ENCODE peak calls at places on chromosomes 13 and 19, in six cellular contexts. O is right cardiac atrium, B is mammary epithelial cell, S is sigmoid colon, F is astrocyte, A is dorsolateral prefrontal cortex. X is an unnamed sample.

GRCh38 chr13:48749699-48750473 is 96.2 kb downstream of the CYSLTR2 start:
- DNase-seq in O (peak; percentile 87), B (peak; percentile 99), S (peak; percentile 94), F (peak; percentile 96), A (peak; percentile 45), X (peak; percentile 66)

GRCh38 chr13:72504026-72504925 is 223.2 kb downstream of the MZT1 start:
- DNase-seq in O (no peak), B (no peak), S (no peak), F (peak; percentile 81), A (no peak), X (no peak)

GRCh38 chr19:14113762-14114414 is 3.7 kb downstream of the PRKACA start:
- DNase-seq in O (peak; percentile 76), B (no peak), S (no peak), F (no peak), A (no peak), X (peak; percentile 61)

GRCh38 chr13:76387561-76387960 is 498.6 kb downstream of the KCTD12 start:
- DNase-seq in O (no peak), B (no peak), S (no peak), F (no peak), A (no peak), X (no peak)

GRCh38 chr19:15210323-15210774 is 9.6 kb upstream of the NOTCH3 start:
- DNase-seq in O (peak; percentile 72), B (peak; percentile 57), S (no peak), F (peak; percentile 35), A (no peak), X (no peak)

GRCh38 chr19:34430738-34431625 is 2.8 kb downstream of the UBA2 start:
- DNase-seq in O (no peak), B (peak; percentile 45), S (no peak), F (peak; percentile 26), A (no peak), X (no peak)

GRCh38 chr19:9531933-9532332 is 6.5 kb downstream of the ZNF426 start:
- DNase-seq in O (no peak), B (peak; percentile 64), S (no peak), F (no peak), A (no peak), X (no peak)

GRCh38 chr13:113978741-113979481 is 5.0 kb upstream of the C13orf46 start:
- DNase-seq in O (peak; percentile 29), B (no peak), S (peak; percentile 53), F (no peak), A (no peak), X (no peak)

GRCh38 chr13:48448963-48449614 is 36.2 kb upstream of the LPAR6 start:
- DNase-seq in O (no peak), B (peak; percentile 52), S (no peak), F (peak; percentile 55), A (no peak), X (no peak)

GRCh38 chr19:40705362-40705651 is 11.4 kb downstream of the COQ8B start:
- DNase-seq in O (peak; percentile 86), B (no peak), S (no peak), F (no peak), A (no peak), X (no peak)

GRCh38 chr19:49331616-49332055 is 3.6 kb upstream of the CD37 start:
- DNase-seq in O (no peak), B (peak; percentile 51), S (no peak), F (peak; percentile 45), A (no peak), X (no peak)

GRCh38 chr19:14182481-14182880 is 23.5 kb downstream of the ADGRL1 start:
- DNase-seq in O (no peak), B (no peak), S (no peak), F (no peak), A (no peak), X (no peak)

GRCh38 chr13:19182536-19182935 is 912 bp upstream of the TUBA3C start:
- DNase-seq in O (no peak), B (no peak), S (no peak), F (no peak), A (no peak), X (no peak)

GRCh38 chr13:38871275-38871674 is 119.4 kb downstream of the STOML3 start:
- DNase-seq in O (no peak), B (no peak), S (no peak), F (no peak), A (no peak), X (no peak)

GRCh38 chr19:50190439-50190891 is 13.0 kb upstream of the MYH14 start:
- DNase-seq in O (no peak), B (no peak), S (no peak), F (no peak), A (no peak), X (peak; percentile 84)

GRCh38 chr19:51689751-51690358 is 3.3 kb upstream of the SPACA6 start:
- DNase-seq in O (peak; percentile 80), B (no peak), S (peak; percentile 80), F (no peak), A (peak; percentile 54), X (peak; percentile 28)

GRCh38 chr19:42596391-42597071 is 1.8 kb upstream of the CEACAM8 start:
- DNase-seq in O (peak; percentile 66), B (no peak), S (no peak), F (no peak), A (no peak), X (peak; percentile 39)

GRCh38 chr13:32746474-32746873 is 160.2 kb downstream of the PDS5B start:
- DNase-seq in O (no peak), B (no peak), S (no peak), F (peak; percentile 81), A (no peak), X (no peak)

GRCh38 chr19:23946569-23946968 is 31.9 kb downstream of the ZNF726 start:
- DNase-seq in O (no peak), B (no peak), S (no peak), F (no peak), A (no peak), X (no peak)

GRCh38 chr13:66673401-66673800 is 556.7 kb downstream of the PCDH9 start:
- DNase-seq in O (no peak), B (peak; percentile 47), S (no peak), F (peak; percentile 97), A (no peak), X (no peak)

GRCh38 chr19:5293607-5294089 is 47.0 kb downstream of the PTPRS start:
- DNase-seq in O (peak; percentile 74), B (no peak), S (peak; percentile 79), F (peak; percentile 19), A (peak; percentile 38), X (no peak)

GRCh38 chr19:44796701-44797115 is 12.2 kb upstream of the BCAM start:
- DNase-seq in O (peak; percentile 71), B (no peak), S (no peak), F (peak; percentile 14), A (no peak), X (no peak)

GRCh38 chr13:91907398-91907797 is 509.0 kb downstream of the GPC5 start:
- DNase-seq in O (no peak), B (no peak), S (no peak), F (no peak), A (no peak), X (no peak)

GRCh38 chr13:40026741-40027140 is 371.3 kb downstream of the COG6 start:
- DNase-seq in O (no peak), B (no peak), S (no peak), F (no peak), A (no peak), X (no peak)

GRCh38 chr13:63396746-63397145 is 1981.1 kb upstream of the PCDH20 start:
- DNase-seq in O (no peak), B (no peak), S (no peak), F (no peak), A (no peak), X (no peak)

GRCh38 chr13:21898990-21899389 is 228.1 kb downstream of the FGF9 start:
- DNase-seq in O (no peak), B (no peak), S (no peak), F (no peak), A (no peak), X (no peak)

GRCh38 chr13:37226966-37227365 is 121.5 kb upstream of the CSNK1A1L start:
- DNase-seq in O (no peak), B (peak; percentile 58), S (no peak), F (peak; percentile 29), A (no peak), X (no peak)

GRCh38 chr13:74204606-74205312 is 70.6 kb upstream of the KLF12 start:
- DNase-seq in O (no peak), B (no peak), S (no peak), F (peak; percentile 83), A (no peak), X (no peak)

GRCh38 chr13:43878897-43879322 is 630 bp downstream of the CCDC122 start:
- DNase-seq in O (peak; percentile 90), B (peak; percentile 59), S (peak; percentile 88), F (peak; percentile 68), A (peak; percentile 54), X (peak; percentile 77)
- H3K27ac ChIP-seq in O (peak overlapping the region; percentile 95), B (peak overlapping the region; percentile 87), S (peak overlapping the region; percentile 96), F (peak overlapping the region; percentile 87), A (peak overlapping the region; percentile 97), X (peak overlapping the region; percentile 97)

GRCh38 chr13:45156565-45157361 is 36.5 kb downstream of the GTF2F2 start:
- DNase-seq in O (no peak), B (no peak), S (no peak), F (no peak), A (no peak), X (no peak)
- H3K27me3 ChIP-seq in O (no peaks in the 10 kb centered on the region), B (no peaks in the 10 kb centered on the region), S (no peaks in the 10 kb centered on the region), F (no peaks in the 10 kb centered on the region), A (no peaks in the 10 kb centered on the region), X (no peaks in the 10 kb centered on the region)

GRCh38 chr19:7226749-7227148 is 67.5 kb downstream of the INSR start:
- DNase-seq in O (no peak), B (no peak), S (no peak), F (no peak), A (no peak), X (no peak)

GRCh38 chr19:7224205-7224833 is 69.9 kb downstream of the INSR start:
- DNase-seq in O (no peak), B (no peak), S (peak; percentile 90), F (peak; percentile 23), A (no peak), X (peak; percentile 70)

GRCh38 chr19:7224995-7225394 is 69.2 kb downstream of the INSR start:
- DNase-seq in O (no peak), B (no peak), S (no peak), F (no peak), A (no peak), X (no peak)

GRCh38 chr19:7225741-7226140 is 68.5 kb downstream of the INSR start:
- DNase-seq in O (no peak), B (no peak), S (no peak), F (no peak), A (no peak), X (no peak)

GRCh38 chr19:7223429-7223828 is 70.8 kb downstream of the INSR start:
- DNase-seq in O (no peak), B (no peak), S (no peak), F (no peak), A (no peak), X (no peak)
- H3K27ac ChIP-seq in O (no peak overlapping the region), B (no peak overlapping the region), S (peak overlapping the region; percentile 74), F (no peak overlapping the region), A (no peak overlapping the region), X (no peak overlapping the region)

DNA sequence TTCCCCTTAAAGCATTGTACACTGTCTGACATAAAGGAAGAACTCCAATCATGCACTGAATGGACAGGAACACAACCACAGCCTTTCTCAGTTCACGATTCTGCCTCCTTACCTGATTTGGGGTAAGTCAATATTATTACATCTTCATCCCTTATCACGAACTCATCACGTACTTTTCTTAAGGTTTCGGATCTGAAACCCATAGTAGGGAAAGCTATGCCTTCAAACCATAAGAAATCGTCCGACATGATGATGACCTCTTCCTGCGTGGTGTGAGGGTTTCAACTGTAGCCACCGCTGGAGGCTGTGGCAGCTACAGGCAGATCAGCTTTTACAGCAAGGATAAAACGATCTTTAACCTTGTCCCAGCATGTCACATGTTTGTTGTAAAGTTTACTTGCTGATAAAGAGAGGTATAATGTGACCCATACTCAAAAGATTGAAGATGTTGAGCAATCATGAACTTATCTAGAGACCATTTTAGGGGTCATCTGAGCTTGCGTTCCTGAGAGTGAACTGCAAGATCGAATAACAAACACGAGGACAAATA is at the start of gene SULT2A1:
- DNase-seq in O (no peak), B (no peak), S (peak; percentile 3), F (no peak), A (no peak), X (no peak)
- H3K27me3 ChIP-seq in O (no peaks in the 10 kb centered on the region), B (no peaks in the 10 kb centered on the region), S (no peaks in the 10 kb centered on the region), F (no peaks in the 10 kb centered on the region), A (peaks cover 3% of the 10 kb centered on the region), X (peaks cover 14% of the 10 kb centered on the region)